ENCODE peak calls at places on chromosomes 6 and 20, in four cellular contexts. One of them, this sample, is unnamed.

GRCh38 chr20:62356143-62356947 is 10.8 kb downstream of the LAMA5 start:
- DNase-seq in astrocyte: no peak
- DNase-seq in psoas muscle: peak; percentile 41
- DNase-seq in left ventricle myocardium inferior: peak; percentile 61
- DNase-seq in this sample: no peak

GRCh38 chr20:48298851-48299484 is 513.7 kb upstream of the SULF2 start:
- DNase-seq in astrocyte: peak; percentile 87
- DNase-seq in psoas muscle: no peak
- DNase-seq in left ventricle myocardium inferior: no peak
- DNase-seq in this sample: peak; percentile 61

GRCh38 chr6:105793132-105793531 is 293.0 kb upstream of the PRDM1 start:
- DNase-seq in astrocyte: no peak
- DNase-seq in psoas muscle: no peak
- DNase-seq in left ventricle myocardium inferior: no peak
- DNase-seq in this sample: no peak

GRCh38 chr20:45306431-45306982 is at the start of gene RBPJL:
- DNase-seq in astrocyte: no peak
- DNase-seq in psoas muscle: no peak
- DNase-seq in left ventricle myocardium inferior: no peak
- DNase-seq in this sample: no peak

GRCh38 chr20:45695496-45695895 is 6.3 kb upstream of the WFDC13 start:
- DNase-seq in astrocyte: no peak
- DNase-seq in psoas muscle: no peak
- DNase-seq in left ventricle myocardium inferior: no peak
- DNase-seq in this sample: no peak

GRCh38 chr6:3444276-3445088 is 12.4 kb downstream of the SLC22A23 start:
- DNase-seq in astrocyte: no peak
- DNase-seq in psoas muscle: no peak
- DNase-seq in left ventricle myocardium inferior: no peak
- DNase-seq in this sample: no peak

GRCh38 chr6:52562915-52563314 is 13.9 kb downstream of the TRAM2 start:
- DNase-seq in astrocyte: no peak
- DNase-seq in psoas muscle: no peak
- DNase-seq in left ventricle myocardium inferior: no peak
- DNase-seq in this sample: no peak

GRCh38 chr6:93779086-93779858 is 359.9 kb upstream of the EPHA7 start:
- DNase-seq in astrocyte: peak; percentile 20
- DNase-seq in psoas muscle: no peak
- DNase-seq in left ventricle myocardium inferior: peak; percentile 20
- DNase-seq in this sample: no peak

GRCh38 chr20:56373942-56374341 is 15.2 kb downstream of the FAM210B start:
- DNase-seq in astrocyte: peak; percentile 91
- DNase-seq in psoas muscle: no peak
- DNase-seq in left ventricle myocardium inferior: no peak
- DNase-seq in this sample: peak; percentile 90

GRCh38 chr6:50236164-50236563 is 186.4 kb upstream of the DEFB112 start:
- DNase-seq in astrocyte: no peak
- DNase-seq in psoas muscle: no peak
- DNase-seq in left ventricle myocardium inferior: no peak
- DNase-seq in this sample: no peak

GRCh38 chr6:78810146-78810545 is 57.2 kb upstream of the IRAK1BP1 start:
- DNase-seq in astrocyte: peak; percentile 39
- DNase-seq in psoas muscle: no peak
- DNase-seq in left ventricle myocardium inferior: no peak
- DNase-seq in this sample: peak; percentile 4

GRCh38 chr6:157823523-157824370 is 701 bp downstream of the SNX9 start:
- DNase-seq in astrocyte: peak; percentile 76
- DNase-seq in psoas muscle: peak; percentile 40
- DNase-seq in left ventricle myocardium inferior: peak; percentile 24
- DNase-seq in this sample: peak; percentile 43

GRCh38 chr6:146892613-146893401 is 294.0 kb downstream of the ADGB start:
- DNase-seq in astrocyte: peak; percentile 97
- DNase-seq in psoas muscle: no peak
- DNase-seq in left ventricle myocardium inferior: no peak
- DNase-seq in this sample: peak; percentile 79

GRCh38 chr6:101392561-101393230 is 812 bp upstream of the GRIK2 start:
- DNase-seq in astrocyte: no peak
- DNase-seq in psoas muscle: no peak
- DNase-seq in left ventricle myocardium inferior: no peak
- DNase-seq in this sample: no peak

GRCh38 chr6:118856301-118856700 is 37.7 kb upstream of the ASF1A start:
- DNase-seq in astrocyte: no peak
- DNase-seq in psoas muscle: no peak
- DNase-seq in left ventricle myocardium inferior: no peak
- DNase-seq in this sample: no peak

GRCh38 chr6:106927531-106928398 is 46.8 kb downstream of the CD24 start:
- DNase-seq in astrocyte: peak; percentile 29
- DNase-seq in psoas muscle: no peak
- DNase-seq in left ventricle myocardium inferior: peak; percentile 16
- DNase-seq in this sample: no peak

GRCh38 chr20:44692932-44693476 is 22.2 kb upstream of the CCN5 start:
- DNase-seq in astrocyte: peak; percentile 94
- DNase-seq in psoas muscle: peak; percentile 86
- DNase-seq in left ventricle myocardium inferior: peak; percentile 78
- DNase-seq in this sample: peak; percentile 77

GRCh38 chr6:12886961-12887775 is 170.6 kb downstream of the PHACTR1 start:
- DNase-seq in astrocyte: peak; percentile 42
- DNase-seq in psoas muscle: no peak
- DNase-seq in left ventricle myocardium inferior: no peak
- DNase-seq in this sample: no peak

GRCh38 chr6:155495011-155495768 is 39.6 kb upstream of the NOX3 start:
- DNase-seq in astrocyte: peak; percentile 66
- DNase-seq in psoas muscle: peak; percentile 43
- DNase-seq in left ventricle myocardium inferior: peak; percentile 18
- DNase-seq in this sample: peak; percentile 81

GRCh38 chr6:40066372-40066771 is 132.1 kb upstream of the MOCS1 start:
- DNase-seq in astrocyte: no peak
- DNase-seq in psoas muscle: no peak
- DNase-seq in left ventricle myocardium inferior: no peak
- DNase-seq in this sample: no peak
- H3K9me3 ChIP-seq in astrocyte: no peaks in the 10 kb centered on the region
- H3K9me3 ChIP-seq in psoas muscle: no peaks in the 10 kb centered on the region
- H3K9me3 ChIP-seq in left ventricle myocardium inferior: peaks cover 16% of the 10 kb centered on the region
- H3K9me3 ChIP-seq in this sample: no peaks in the 10 kb centered on the region

GRCh38 chr20:17700637-17701036 is 871 bp downstream of the BANF2 start:
- DNase-seq in astrocyte: no peak
- DNase-seq in psoas muscle: no peak
- DNase-seq in left ventricle myocardium inferior: no peak
- DNase-seq in this sample: no peak
- H3K4me3 ChIP-seq in astrocyte: no peak overlapping the region
- H3K4me3 ChIP-seq in psoas muscle: no peak overlapping the region
- H3K4me3 ChIP-seq in left ventricle myocardium inferior: no peak overlapping the region
- H3K4me3 ChIP-seq in this sample: no peak overlapping the region

GRCh38 chr20:15832512-15832911 is 740.7 kb downstream of the KIF16B start:
- DNase-seq in astrocyte: no peak
- DNase-seq in psoas muscle: no peak
- DNase-seq in left ventricle myocardium inferior: no peak
- DNase-seq in this sample: no peak

GRCh38 chr20:15823718-15824117 is 749.5 kb downstream of the KIF16B start:
- DNase-seq in astrocyte: no peak
- DNase-seq in psoas muscle: no peak
- DNase-seq in left ventricle myocardium inferior: no peak
- DNase-seq in this sample: no peak

GRCh38 chr20:15831201-15831600 is 742.0 kb downstream of the KIF16B start:
- DNase-seq in astrocyte: no peak
- DNase-seq in psoas muscle: no peak
- DNase-seq in left ventricle myocardium inferior: no peak
- DNase-seq in this sample: no peak

GRCh38 chr20:15827628-15828027 is 745.6 kb downstream of the KIF16B start:
- DNase-seq in astrocyte: no peak
- DNase-seq in psoas muscle: no peak
- DNase-seq in left ventricle myocardium inferior: no peak
- DNase-seq in this sample: no peak
- H3K9me3 ChIP-seq in astrocyte: no peaks in the 10 kb centered on the region
- H3K9me3 ChIP-seq in psoas muscle: no peaks in the 10 kb centered on the region
- H3K9me3 ChIP-seq in left ventricle myocardium inferior: no peaks in the 10 kb centered on the region
- H3K9me3 ChIP-seq in this sample: no peaks in the 10 kb centered on the region

DNA sequence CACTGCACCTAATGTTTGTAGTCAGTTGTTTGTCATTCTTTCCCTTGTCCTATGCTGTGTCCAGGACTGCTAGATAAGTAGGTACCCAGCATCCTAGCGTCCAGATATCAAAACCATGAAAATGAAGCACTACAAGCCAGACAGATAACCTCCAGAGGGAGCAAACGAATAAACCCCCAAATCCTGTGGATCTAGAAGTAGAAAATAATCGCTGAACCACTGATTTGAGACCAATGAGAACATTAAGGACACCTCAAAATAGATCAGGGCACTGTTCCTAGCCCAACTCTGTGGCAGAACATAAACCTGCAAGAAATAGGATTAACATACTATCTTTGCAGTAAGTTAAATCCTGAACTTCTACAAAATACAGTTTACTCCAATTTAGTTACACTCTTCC is 1.1 kb upstream of the KLHL32 start:
- DNase-seq in astrocyte: no peak
- DNase-seq in psoas muscle: no peak
- DNase-seq in left ventricle myocardium inferior: no peak
- DNase-seq in this sample: no peak
- H3K4me3 ChIP-seq in astrocyte: no peak overlapping the region
- H3K4me3 ChIP-seq in psoas muscle: peak overlapping the region; percentile 76
- H3K4me3 ChIP-seq in left ventricle myocardium inferior: peak overlapping the region; percentile 73
- H3K4me3 ChIP-seq in this sample: no peak overlapping the region